ENCODE peak calls at places on chromosomes 7 and 10, in four cellular contexts. O is OCI-LY7, R is GM23248, K is PC-3. H is an unnamed sample.

GRCh38 chr7:102432476-102433318 is 678 bp upstream of the ORAI2 start:
- DNase-seq in R (peak; percentile 42), O (peak; percentile 59), K (no peak), H (peak; percentile 34)

GRCh38 chr7:150435390-150436073 is 14.9 kb upstream of the GIMAP8 start:
- DNase-seq in O (peak; percentile 86), R (no peak), K (no peak), H (no peak)

GRCh38 chr10:30490289-30491000 is 56.5 kb downstream of the MAP3K8 start:
- DNase-seq in R (no peak), O (no peak), K (no peak), H (no peak)

GRCh38 chr10:43888551-43888950 is 239.9 kb upstream of the ZNF32 start:
- DNase-seq in O (no peak), R (peak; percentile 87), K (peak; percentile 79), H (no peak)

GRCh38 chr10:17248964-17249363 is 20.9 kb downstream of the VIM start:
- DNase-seq in R (no peak), O (no peak), K (no peak), H (no peak)

GRCh38 chr7:45939574-45939973 is 18.5 kb upstream of the IGFBP3 start:
- DNase-seq in R (no peak), O (no peak), K (no peak), H (no peak)

GRCh38 chr10:129707406-129708388 is 240.7 kb downstream of the MGMT start:
- DNase-seq in R (no peak), O (no peak), K (no peak), H (no peak)

GRCh38 chr10:130021373-130021950 is 57.4 kb upstream of the EBF3 start:
- DNase-seq in R (peak; percentile 98), O (no peak), K (peak; percentile 50), H (no peak)

GRCh38 chr10:116316533-116316932 is 7.7 kb upstream of the CCDC172 start:
- DNase-seq in R (no peak), O (no peak), K (no peak), H (peak; percentile 36)

GRCh38 chr7:5419523-5420107 is 4.0 kb downstream of the TNRC18 start:
- DNase-seq in O (no peak), K (peak; percentile 17), R (peak; percentile 52), H (peak; percentile 82)

GRCh38 chr7:66150471-66150870 is 35.8 kb downstream of the CRCP start:
- DNase-seq in O (no peak), R (peak; percentile 56), K (no peak), H (no peak)

GRCh38 chr7:52973126-52973525 is 62.3 kb upstream of the POM121L12 start:
- DNase-seq in O (no peak), R (no peak), K (no peak), H (no peak)

GRCh38 chr7:153297141-153297540 is 537.6 kb downstream of the ACTR3B start:
- DNase-seq in K (peak; percentile 2), O (no peak), R (no peak), H (no peak)

GRCh38 chr10:51246156-51246555 is 171.9 kb downstream of the PRKG1 start:
- DNase-seq in K (peak; percentile 33), R (no peak), O (no peak), H (no peak)

GRCh38 chr7:5320802-5321396 is 38.2 kb downstream of the SLC29A4 start:
- DNase-seq in K (no peak), O (no peak), R (no peak), H (no peak)

GRCh38 chr10:47303866-47304265 is 3.9 kb downstream of the GDF10 start:
- DNase-seq in K (no peak), O (no peak), R (no peak), H (no peak)

GRCh38 chr7:126185959-126186580 is 1066.7 kb downstream of the GRM8 start:
- DNase-seq in R (no peak), O (no peak), K (no peak), H (peak; percentile 23)

GRCh38 chr7:116954443-116954838 is 1.1 kb downstream of the ST7 start:
- DNase-seq in O (no peak), K (no peak), R (no peak), H (no peak)

GRCh38 chr7:116953727-116954442 is 584 bp downstream of the ST7 start:
- DNase-seq in O (peak; percentile 73), R (peak; percentile 90), K (peak; percentile 77), H (peak; percentile 80)

GRCh38 chr7:116952640-116953371 is 495 bp upstream of the ST7 start:
- DNase-seq in O (peak; percentile 70), K (peak; percentile 51), R (peak; percentile 78), H (peak; percentile 53)

GRCh38 chr7:116951366-116952292 is 1.7 kb upstream of the ST7 start:
- DNase-seq in O (peak; percentile 8), K (no peak), R (no peak), H (no peak)

GRCh38 chr7:116953372-116953726 is at the start of gene ST7:
- DNase-seq in R (peak; percentile 93), K (peak; percentile 68), O (peak; percentile 76), H (peak; percentile 81)
- H3K79me2 ChIP-seq in R (peaks cover 41% of the 10 kb centered on the region), K (peaks cover 44% of the 10 kb centered on the region), O (peaks cover 6% of the 10 kb centered on the region), H (no peaks in the 10 kb centered on the region)

GRCh38 chr7:43761919-43762318 is 3.4 kb downstream of the BLVRA start:
- DNase-seq in O (no peak), R (peak; percentile 40), K (peak; percentile 63), H (no peak)
- H3K4me1 ChIP-seq in O (peaks cover 6% of the 10 kb centered on the region), R (peaks cover 16% of the 10 kb centered on the region), K (peaks cover 55% of the 10 kb centered on the region), H (peaks cover 11% of the 10 kb centered on the region)

DNA sequence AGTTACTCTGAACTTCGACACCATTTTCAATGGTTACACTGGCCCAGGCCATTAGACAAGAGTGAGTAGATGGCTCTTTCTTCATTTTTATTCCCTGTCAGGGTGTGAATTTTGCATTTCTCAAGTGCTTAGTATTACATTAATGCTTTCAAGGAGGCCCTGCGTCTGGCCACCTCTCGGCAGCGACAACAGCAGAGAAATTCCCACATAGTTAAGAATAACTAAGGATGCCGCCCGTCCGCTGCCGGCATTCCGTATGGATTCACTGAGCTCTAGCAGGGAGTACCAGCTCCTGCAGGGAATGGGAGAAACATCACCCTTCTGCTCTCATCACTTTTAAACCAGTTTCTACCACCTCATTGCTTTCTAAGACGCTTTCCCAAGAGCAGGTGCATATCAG is 153.6 kb downstream of the TCERG1L start:
- DNase-seq in O (no peak), R (no peak), K (no peak), H (no peak)
- TF ChIP-seq EZH2phosphoT487 in O (no peak), R (no peak), K (no peak), H (no peak)

DNA sequence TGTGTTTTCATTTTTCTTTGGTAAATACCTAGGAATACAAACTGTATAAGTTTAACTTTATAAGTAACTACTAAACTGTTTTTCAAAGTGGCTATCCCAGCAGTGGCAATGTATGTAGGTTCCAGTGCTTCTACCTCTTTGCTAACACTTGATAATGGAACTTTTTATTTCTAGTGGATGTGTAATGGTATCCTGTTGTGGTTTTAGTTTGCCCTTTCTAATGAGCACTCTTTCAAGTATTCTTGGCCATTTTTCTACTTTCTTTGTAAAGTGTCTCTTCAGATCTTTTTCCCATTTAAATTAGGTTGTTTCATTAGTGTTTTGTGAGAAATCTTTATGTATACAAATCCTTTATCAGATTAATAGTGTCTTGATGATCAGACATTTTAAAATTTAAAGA is 4.6 kb downstream of the KIF20B start:
- DNase-seq in R (peak; percentile 45), O (no peak), K (no peak), H (no peak)
- H3K79me2 ChIP-seq in R (peaks cover 93% of the 10 kb centered on the region), O (peaks cover 96% of the 10 kb centered on the region), K (peaks cover 95% of the 10 kb centered on the region), H (peaks cover 96% of the 10 kb centered on the region)

GRCh38 chr10:80205478-80206276 is at the start of gene ANXA11:
- DNase-seq in O (peak; percentile 93), R (peak; percentile 86), K (peak; percentile 100), H (peak; percentile 92)
- H3K4me1 ChIP-seq in O (peaks cover 42% of the 10 kb centered on the region), R (peaks cover 42% of the 10 kb centered on the region), K (peaks cover 80% of the 10 kb centered on the region), H (peaks cover 14% of the 10 kb centered on the region)

GRCh38 chr7:151818674-151819519 is 58.0 kb downstream of the PRKAG2 start:
- DNase-seq in R (no peak), O (no peak), K (peak; percentile 91), H (peak; percentile 25)
- TF ChIP-seq EZH2phosphoT487 in R (no peak), O (no peak), K (no peak), H (no peak)

GRCh38 chr10:66366163-66366562 is 559.7 kb upstream of the LRRTM3 start:
- DNase-seq in K (no peak), O (no peak), R (no peak), H (no peak)

GRCh38 chr10:66365686-66366085 is 560.1 kb upstream of the LRRTM3 start:
- DNase-seq in K (no peak), O (no peak), R (no peak), H (no peak)

DNA sequence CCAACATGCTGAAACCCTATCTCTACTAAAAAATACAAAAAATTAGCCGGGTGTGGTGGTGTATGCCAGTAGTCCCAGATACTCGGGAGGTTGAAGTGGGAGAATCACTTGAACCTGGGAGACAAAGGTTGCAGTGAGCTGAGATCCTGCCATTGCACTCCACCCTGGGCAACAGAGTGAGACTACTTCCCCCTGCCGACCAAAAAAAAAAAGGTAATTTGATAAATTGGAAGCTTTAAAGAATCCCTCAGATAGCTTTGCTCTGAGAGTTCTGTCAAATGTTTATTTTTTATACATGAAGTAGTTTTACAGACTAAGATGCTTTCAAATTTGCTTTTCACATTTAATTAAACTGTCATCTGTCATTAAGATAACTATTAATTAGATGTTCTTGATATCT is 563.3 kb upstream of the LRRTM3 start:
- DNase-seq in R (no peak), O (no peak), K (peak; percentile 56), H (no peak)
- H3K79me2 ChIP-seq in R (no peaks in the 10 kb centered on the region), O (no peaks in the 10 kb centered on the region), K (no peaks in the 10 kb centered on the region), H (no peaks in the 10 kb centered on the region)

GRCh38 chr7:131111-132094 is 61.0 kb upstream of the FAM20C start:
- DNase-seq in K (no peak), O (no peak), R (peak; percentile 75), H (no peak)

GRCh38 chr7:134029-134428 is 58.3 kb upstream of the FAM20C start:
- DNase-seq in K (no peak), O (no peak), R (no peak), H (no peak)

GRCh38 chr7:132095-132482 is 60.3 kb upstream of the FAM20C start:
- DNase-seq in O (no peak), R (no peak), K (no peak), H (no peak)

GRCh38 chr7:133486-133885 is 58.9 kb upstream of the FAM20C start:
- DNase-seq in O (no peak), K (no peak), R (peak; percentile 13), H (no peak)

DNA sequence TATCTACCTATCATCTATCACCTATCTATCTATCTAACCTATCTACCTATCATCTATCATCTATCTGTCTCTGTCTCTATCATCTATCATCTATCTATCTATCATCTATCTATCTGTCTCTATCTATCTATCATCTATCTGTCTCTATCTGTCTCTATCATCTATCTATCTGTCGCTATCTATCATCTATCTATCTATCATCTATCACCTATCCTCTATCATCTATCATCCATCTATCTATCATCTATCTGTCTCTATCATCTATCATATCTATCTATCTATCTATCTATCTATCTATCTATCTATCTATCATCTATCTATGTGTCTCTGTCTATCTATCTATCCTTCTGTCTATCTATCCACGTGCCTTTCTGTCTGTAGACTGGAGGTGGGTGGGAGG is 59.5 kb upstream of the FAM20C start:
- DNase-seq in R (no peak), K (no peak), O (no peak), H (no peak)
- H3K4me1 ChIP-seq in R (peaks cover 16% of the 10 kb centered on the region), K (no peaks in the 10 kb centered on the region), O (no peaks in the 10 kb centered on the region), H (no peaks in the 10 kb centered on the region)

DNA sequence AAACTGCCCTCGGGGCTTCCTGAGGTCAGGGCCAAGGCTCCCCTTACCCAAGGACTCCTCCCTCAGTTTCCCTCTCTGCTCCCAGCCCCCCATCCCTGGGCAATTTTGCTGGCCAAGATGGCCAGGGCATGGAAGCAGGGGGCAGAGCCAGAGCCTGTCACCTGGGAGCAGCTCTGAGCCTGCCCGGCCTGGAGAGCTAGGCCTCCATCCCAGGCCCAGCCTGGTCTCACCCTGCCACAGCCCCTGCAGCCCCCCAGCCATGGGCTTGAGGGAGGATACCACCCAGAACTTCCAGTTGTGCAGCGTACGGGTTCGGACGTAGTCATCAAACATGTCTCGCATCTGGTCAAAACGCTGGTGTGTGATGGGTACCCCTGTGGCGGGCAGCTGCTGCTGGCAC is 17.0 kb upstream of the TBL2 start:
- DNase-seq in R (no peak), O (no peak), K (no peak), H (no peak)
- TF ChIP-seq EZH2phosphoT487 in R (no peak), O (no peak), K (no peak), H (no peak)

H was measured in neural progenitor cell.